ENCODE peak calls at places on chromosomes 4 and X, in six cellular contexts. U is hypothalamus, Q is NCI-H524, S is ACHN, A is GM04504, F is iPS-NIHi11. I is an unnamed sample.
A peak's percentile ranks its signal among the peaks of the same experiment; 100 is the strongest.

GRCh38 chrX:48798318-48798717 is 3.5 kb upstream of the HDAC6 start:
- DNase-seq in U (no peak), Q (no peak), S (no peak), A (no peak), F (no peak), I (no peak)

GRCh38 chr4:1717129-1718094 is 3.7 kb downstream of the TMEM129 start:
- DNase-seq in U (no peak), Q (no peak), S (no peak), A (no peak), F (no peak), I (no peak)

GRCh38 chrX:152821145-152821765 is 9.3 kb downstream of the CETN2 start:
- DNase-seq in U (no peak), Q (peak; percentile 18), S (peak; percentile 34), A (no peak), F (peak; percentile 55), I (no peak)

GRCh38 chrX:12548746-12549145 is 242.5 kb upstream of the PRPS2 start:
- DNase-seq in U (no peak), Q (no peak), S (peak; percentile 17), A (no peak), F (peak; percentile 48), I (no peak)

GRCh38 chrX:22296871-22297270 is 24.2 kb downstream of the CBLL2 start:
- DNase-seq in U (no peak), Q (no peak), S (no peak), A (no peak), F (no peak), I (no peak)

GRCh38 chrX:43706786-43707185 is 50.7 kb downstream of the MAOA start:
- DNase-seq in U (no peak), Q (no peak), S (no peak), A (no peak), F (no peak), I (no peak)

GRCh38 chr4:52996261-52997131 is 134.4 kb downstream of the RASL11B start:
- DNase-seq in U (no peak), Q (no peak), S (no peak), A (peak; percentile 67), F (no peak), I (no peak)

GRCh38 chrX:51608071-51608470 is 10.6 kb downstream of the CENPVL3 start:
- DNase-seq in U (no peak), Q (no peak), S (no peak), A (no peak), F (no peak), I (no peak)

GRCh38 chrX:19695884-19696283 is 180.6 kb upstream of the MAP3K15 start:
- DNase-seq in U (no peak), Q (no peak), S (no peak), A (no peak), F (no peak), I (no peak)

GRCh38 chr4:150366487-150366999 is 215.4 kb upstream of the MAB21L2 start:
- DNase-seq in U (no peak), Q (peak; percentile 92), S (no peak), A (no peak), F (peak; percentile 47), I (peak; percentile 69)

GRCh38 chrX:23845316-23845932 is 62.3 kb downstream of the APOO start:
- DNase-seq in U (no peak), Q (no peak), S (no peak), A (no peak), F (no peak), I (no peak)

GRCh38 chr4:77510367-77510766 is 95.3 kb upstream of the CXCL13 start:
- DNase-seq in U (no peak), Q (no peak), S (no peak), A (no peak), F (no peak), I (no peak)

GRCh38 chrX:139932077-139932900 is 564 bp downstream of the ATP11C start:
- DNase-seq in U (peak; percentile 40), Q (peak; percentile 24), S (peak; percentile 40), A (no peak), F (peak; percentile 50), I (no peak)

GRCh38 chrX:46575586-46575985 is 2.0 kb downstream of the CHST7 start:
- DNase-seq in U (no peak), Q (no peak), S (no peak), A (no peak), F (no peak), I (no peak)

GRCh38 chr4:71338846-71339593 is at the start of gene SLC4A4:
- DNase-seq in U (no peak), Q (no peak), S (peak; percentile 94), A (peak; percentile 19), F (no peak), I (no peak)

GRCh38 chr4:1164956-1165545 is 7.3 kb downstream of the SPON2 start:
- DNase-seq in U (no peak), Q (no peak), S (no peak), A (no peak), F (no peak), I (no peak)

GRCh38 chrX:13893826-13894225 is 76.9 kb upstream of the GPM6B start:
- DNase-seq in U (no peak), Q (no peak), S (no peak), A (no peak), F (no peak), I (no peak)

GRCh38 chr4:72378901-72379300 is 190.1 kb downstream of the ADAMTS3 start:
- DNase-seq in U (no peak), Q (no peak), S (no peak), A (no peak), F (no peak), I (no peak)

GRCh38 chr4:156217236-156217635 is 263.6 kb upstream of the CTSO start:
- DNase-seq in U (no peak), Q (no peak), S (no peak), A (no peak), F (no peak), I (no peak)

GRCh38 chr4:29336851-29337250 is 1383.3 kb upstream of the PCDH7 start:
- DNase-seq in U (no peak), Q (no peak), S (no peak), A (no peak), F (no peak), I (no peak)

GRCh38 chrX:23854945-23855344 is 52.8 kb downstream of the APOO start:
- DNase-seq in U (no peak), Q (no peak), S (no peak), A (no peak), F (no peak), I (no peak)

GRCh38 chrX:123093792-123094191 is 90.3 kb upstream of the GRIA3 start:
- DNase-seq in U (no peak), Q (no peak), S (no peak), A (no peak), F (no peak), I (no peak)

GRCh38 chr4:186693159-186693815 is 30.4 kb downstream of the FAT1 start:
- DNase-seq in U (no peak), Q (no peak), S (peak; percentile 76), A (peak; percentile 73), F (no peak), I (peak; percentile 56)

I was measured in NCI-H2029.